ENCODE peak calls at places on chromosomes 3 and 15, in ten cellular contexts. C is thoracic aorta, D is sigmoid colon, S is mesendoderm, N is A549, T is substantia nigra, X is small intestine, J is right lobe of liver, O is IMR-90, E is transverse colon. R is an unnamed sample.

GRCh38 chr3:185823280-185824044 is 1.4 kb downstream of the IGF2BP2 start:
- DNase-seq in S (peak; percentile 60), O (peak; percentile 41), N (no peak), X (peak; percentile 55), C (no peak), T (no peak), D (peak; percentile 69), J (peak; percentile 55), E (peak; percentile 53), R (no peak)

GRCh38 chr3:186915808-186916796 is 14.2 kb upstream of the ST6GAL1 start:
- DNase-seq in E (no peak), T (no peak), S (peak; percentile 56), N (no peak), X (no peak), C (no peak), D (no peak), J (no peak), O (no peak), R (no peak)

GRCh38 chr15:27665002-27665401 is 434.1 kb downstream of the OCA2 start:
- DNase-seq in X (no peak), C (no peak), J (no peak), D (no peak), N (no peak), E (no peak), S (no peak), T (no peak), O (no peak), R (no peak)

GRCh38 chr3:159824341-159824740 is 164.3 kb upstream of the IL12A start:
- DNase-seq in D (no peak), S (no peak), T (no peak), O (peak; percentile 90), C (no peak), N (peak; percentile 82), X (peak; percentile 85), J (no peak), E (peak; percentile 46), R (peak; percentile 70)

GRCh38 chr15:44163370-44163769 is 31.7 kb downstream of the FRMD5 start:
- DNase-seq in N (no peak), J (no peak), D (no peak), E (no peak), O (peak; percentile 27), S (no peak), C (no peak), T (no peak), X (no peak), R (no peak)

GRCh38 chr3:70608434-70608833 is 296.0 kb upstream of the MDFIC2 start:
- DNase-seq in N (no peak), T (no peak), J (no peak), O (no peak), E (no peak), X (no peak), D (no peak), S (no peak), C (no peak), R (no peak)

GRCh38 chr3:188135271-188135670 is 18.7 kb upstream of the LPP start:
- DNase-seq in D (no peak), J (no peak), T (no peak), N (no peak), O (no peak), C (no peak), S (no peak), E (no peak), X (no peak), R (no peak)

GRCh38 chr3:151841801-151842200 is 27.9 kb downstream of the AADAC start:
- DNase-seq in C (no peak), E (no peak), S (no peak), D (no peak), J (no peak), T (no peak), O (peak; percentile 18), N (no peak), X (no peak), R (no peak)

GRCh38 chr3:197541756-197542539 is 13.8 kb downstream of the BDH1 start:
- DNase-seq in C (no peak), J (peak; percentile 60), E (no peak), D (peak; percentile 83), X (no peak), S (peak; percentile 85), T (peak; percentile 33), N (no peak), O (peak; percentile 73), R (no peak)

GRCh38 chr3:195151402-195151801 is 119.6 kb downstream of the XXYLT1 start:
- DNase-seq in O (no peak), S (no peak), T (no peak), C (no peak), X (no peak), D (no peak), J (no peak), N (no peak), E (no peak), R (no peak)

GRCh38 chr3:195148553-195148952 is 122.4 kb downstream of the XXYLT1 start:
- DNase-seq in N (no peak), S (no peak), X (no peak), J (no peak), D (no peak), C (no peak), T (no peak), E (no peak), O (peak; percentile 21), R (no peak)

GRCh38 chr3:195149292-195149691 is 121.7 kb downstream of the XXYLT1 start:
- DNase-seq in S (no peak), X (no peak), N (no peak), E (no peak), O (no peak), C (no peak), T (no peak), J (no peak), D (no peak), R (no peak)

GRCh38 chr3:195150194-195151118 is 120.5 kb downstream of the XXYLT1 start:
- DNase-seq in O (peak; percentile 81), T (peak; percentile 44), N (no peak), S (peak; percentile 93), C (peak; percentile 37), X (peak; percentile 72), E (peak; percentile 61), J (peak; percentile 56), D (peak; percentile 93), R (no peak)

GRCh38 chr3:195147649-195148121 is 123.3 kb downstream of the XXYLT1 start:
- DNase-seq in O (peak; percentile 62), T (no peak), J (no peak), X (peak; percentile 55), D (peak; percentile 88), N (no peak), S (no peak), C (no peak), E (peak; percentile 65), R (no peak)
- H3K27ac ChIP-seq in O (no peak overlapping the region), T (no peak overlapping the region), J (peak overlapping the region; percentile 3), X (peak overlapping the region; percentile 9), D (peak overlapping the region; percentile 94), N (no peak overlapping the region), S (no peak overlapping the region), C (no peak overlapping the region), E (peak overlapping the region; percentile 61), R (no peak overlapping the region)

GRCh38 chr15:69562564-69562963 is 109.9 kb downstream of the RPLP1 start:
- DNase-seq in X (peak; percentile 36), D (no peak), N (no peak), O (no peak), E (no peak), J (peak; percentile 53), C (no peak), S (no peak), T (no peak), R (no peak)

GRCh38 chr15:69558138-69558409 is 105.5 kb downstream of the RPLP1 start:
- DNase-seq in N (no peak), E (no peak), X (no peak), J (no peak), O (no peak), S (no peak), T (no peak), D (no peak), C (no peak), R (no peak)

GRCh38 chr15:69559440-69560215 is 107.0 kb downstream of the RPLP1 start:
- DNase-seq in X (no peak), T (no peak), D (no peak), J (no peak), S (no peak), C (no peak), O (no peak), N (no peak), E (no peak), R (no peak)

GRCh38 chr15:69562097-69562496 is 109.5 kb downstream of the RPLP1 start:
- DNase-seq in E (no peak), T (no peak), N (no peak), O (no peak), C (no peak), S (no peak), D (no peak), X (no peak), J (no peak), R (no peak)

GRCh38 chr15:69561071-69561784 is 108.6 kb downstream of the RPLP1 start:
- DNase-seq in J (peak; percentile 80), S (no peak), E (peak; percentile 62), X (peak; percentile 54), T (no peak), C (no peak), D (no peak), O (no peak), N (no peak), R (no peak)
- H3K27ac ChIP-seq in J (peak overlapping the region; percentile 94), S (no peak overlapping the region), E (peak overlapping the region; percentile 26), X (no peak overlapping the region), T (no peak overlapping the region), C (no peak overlapping the region), D (no peak overlapping the region), O (no peak overlapping the region), N (peak overlapping the region; percentile 51), R (no peak overlapping the region)

DNA sequence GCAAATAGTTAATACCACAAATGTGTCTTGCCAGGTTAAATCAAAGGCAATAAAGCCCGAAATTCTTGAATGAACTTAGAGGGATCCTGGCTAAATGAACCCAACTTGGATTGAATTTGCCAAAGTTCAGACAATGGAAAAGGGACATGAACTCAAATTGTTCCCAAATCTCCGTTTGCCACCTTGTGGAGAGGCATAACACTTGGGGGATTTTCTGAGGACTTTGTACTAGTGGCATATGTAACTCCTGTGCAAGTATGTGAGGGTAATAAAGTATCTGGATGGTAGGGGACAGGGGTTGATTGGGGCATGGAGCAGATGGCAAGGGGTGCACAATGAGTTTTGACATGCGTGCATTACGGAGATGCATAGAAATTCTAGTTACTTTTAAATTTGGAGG is 1.3 kb upstream of the TCAIM start:
- DNase-seq in S (peak; percentile 63), E (no peak), T (no peak), N (no peak), D (no peak), C (no peak), X (peak; percentile 26), O (no peak), J (no peak), R (no peak)
- H3K27ac ChIP-seq in S (no peak overlapping the region), E (peak overlapping the region; percentile 95), T (no peak overlapping the region), N (no peak overlapping the region), D (peak overlapping the region; percentile 96), C (peak overlapping the region; percentile 89), X (no peak overlapping the region), O (no peak overlapping the region), J (peak overlapping the region; percentile 98), R (peak overlapping the region; percentile 50)

DNA sequence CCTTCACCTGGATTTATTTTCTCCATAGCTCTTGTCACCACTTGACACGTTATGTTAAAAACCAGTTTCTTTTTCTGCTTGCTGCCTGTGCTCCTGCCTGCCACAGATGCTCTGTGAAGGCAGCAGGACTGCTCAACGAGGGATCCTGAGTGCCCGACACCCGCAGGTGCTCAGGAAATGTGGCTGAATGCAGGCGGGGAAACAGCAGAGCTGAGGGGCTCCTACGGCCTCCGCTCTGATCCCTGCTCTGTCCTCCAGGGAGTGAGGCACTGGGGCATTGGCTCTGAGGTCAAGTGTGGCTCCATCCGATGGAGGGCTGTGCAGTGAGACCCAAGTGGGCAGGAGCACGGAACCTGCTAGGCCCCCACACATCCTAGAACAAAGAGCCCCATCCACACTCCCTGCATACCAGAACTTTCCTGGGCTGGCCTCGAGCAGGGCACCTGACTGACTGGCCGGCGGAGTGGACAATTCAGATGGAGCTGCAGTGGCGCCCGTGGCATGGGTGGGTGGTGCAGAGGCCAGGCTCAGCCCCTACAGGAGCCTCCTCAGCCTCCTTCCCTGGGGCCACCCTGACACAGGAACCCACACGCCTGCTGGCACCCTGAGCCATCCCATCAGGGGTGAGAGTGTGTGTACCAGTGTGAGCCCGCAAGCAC is 27.9 kb downstream of the IQSEC1 start:
- DNase-seq in O (no peak), S (no peak), E (no peak), D (no peak), J (no peak), N (no peak), X (no peak), T (no peak), C (no peak), R (no peak)
- H3K27ac ChIP-seq in O (no peak overlapping the region), S (no peak overlapping the region), E (no peak overlapping the region), D (no peak overlapping the region), J (no peak overlapping the region), N (no peak overlapping the region), X (no peak overlapping the region), T (peak overlapping the region; percentile 58), C (no peak overlapping the region), R (no peak overlapping the region)